ENCODE peak calls at places on chromosomes 12 and 14, in ten cellular contexts. O, S, B, M, J, X, I, G, Y and C are unnamed samples.

GRCh38 chr14:100297320-100298300 is 8.6 kb downstream of the SLC25A29 start:
- DNase-seq in X (peak), O (peak), S (peak), M (no peak), G (no peak), B (no peak), Y (peak), I (no peak), J (no peak), C (peak)

GRCh38 chr12:131043401-131043871 is 89.7 kb downstream of the ADGRD1 start:
- DNase-seq in I (no peak), S (no peak), X (no peak), J (no peak), G (no peak), M (no peak), B (no peak), Y (no peak), O (no peak), C (peak)

GRCh38 chr12:109140560-109140959 is 24.2 kb downstream of the ACACB start:
- DNase-seq in J (no peak), X (no peak), I (no peak), S (no peak), G (no peak), M (no peak), Y (no peak), B (no peak), O (no peak), C (no peak)

GRCh38 chr12:41932470-41932991 is 212.1 kb downstream of the GXYLT1 start:
- DNase-seq in Y (peak), G (peak), M (peak), O (peak), J (no peak), X (peak), S (peak), B (no peak), I (no peak), C (peak)

GRCh38 chr12:2664721-2665577 is 129.8 kb upstream of the FKBP4 start:
- DNase-seq in Y (no peak), G (no peak), S (no peak), J (no peak), X (peak), O (no peak), M (no peak), B (no peak), I (no peak), C (no peak)

GRCh38 chr12:113154351-113154973 is 4.9 kb downstream of the CFAP73 start:
- DNase-seq in X (no peak), J (no peak), S (no peak), B (no peak), Y (peak), M (peak), O (no peak), G (peak), I (no peak), C (no peak)

GRCh38 chr12:94795520-94795919 is 145.2 kb upstream of the TMCC3 start:
- DNase-seq in M (peak), G (no peak), X (no peak), O (no peak), Y (peak), J (no peak), S (no peak), B (no peak), I (peak), C (no peak)

GRCh38 chr12:45214739-45215418 is 1.0 kb upstream of the ANO6 start:
- DNase-seq in I (no peak), M (no peak), J (no peak), O (no peak), Y (peak), B (no peak), X (no peak), G (no peak), S (no peak), C (no peak)

GRCh38 chr12:52346596-52346995 is 20.7 kb downstream of the KRT85 start:
- DNase-seq in G (no peak), M (no peak), X (no peak), Y (no peak), B (no peak), I (no peak), J (no peak), S (peak), O (no peak), C (no peak)

GRCh38 chr12:30719060-30719459 is 23.4 kb upstream of the IPO8 start:
- DNase-seq in I (peak), O (no peak), G (no peak), Y (peak), X (no peak), J (no peak), M (no peak), B (no peak), S (no peak), C (no peak)
- H3K27ac ChIP-seq in I (no peak), O (no peak), G (no peak), Y (peak), X (no peak), J (no peak), M (no peak), B (no peak), S (no peak), C (no peak)

DNA sequence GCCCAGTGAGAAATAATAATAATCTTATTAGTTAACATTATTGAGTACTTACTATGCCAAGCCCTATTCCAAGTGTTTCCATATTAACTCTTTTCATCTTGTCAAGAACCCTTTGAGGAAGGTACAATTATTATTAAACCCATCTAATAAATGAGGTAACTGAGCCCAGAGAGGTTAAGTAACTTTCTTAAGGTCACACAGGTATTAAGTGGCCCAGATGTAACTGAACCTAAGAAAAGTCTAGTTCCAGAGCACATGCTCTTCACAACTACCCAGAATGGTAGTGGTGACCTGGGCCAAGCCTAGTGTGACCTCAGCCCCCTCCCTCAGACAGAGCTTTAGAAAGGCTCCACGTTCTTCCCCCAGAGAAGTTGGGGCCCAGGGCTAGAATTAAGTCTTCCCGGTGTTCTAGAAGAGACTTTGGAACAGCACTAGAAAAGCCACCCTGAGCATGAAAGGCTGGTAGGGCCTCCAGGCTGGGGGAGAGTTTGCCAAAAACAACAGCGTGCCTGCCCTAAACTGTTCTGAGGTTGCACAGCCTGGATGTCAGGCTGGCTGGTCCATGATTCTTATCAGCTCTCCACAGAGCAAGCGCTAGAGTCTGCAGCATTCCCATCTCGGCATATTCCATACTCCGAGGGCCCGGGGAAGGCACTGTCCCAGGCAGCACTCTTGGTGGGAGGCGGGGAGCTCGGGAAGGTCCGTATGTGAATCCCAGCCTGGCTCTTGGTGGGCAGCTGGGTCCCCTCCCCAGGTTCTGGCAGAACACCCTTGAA is 41.3 kb upstream of the CTDSP2 start:
- DNase-seq in B (no peak), I (peak), O (no peak), M (peak), G (peak), X (peak), J (no peak), S (no peak), Y (peak), C (no peak)
- H3K27ac ChIP-seq in B (no peak), I (peak), O (peak), M (no peak), G (no peak), X (peak), J (no peak), S (peak), Y (peak), C (peak)

DNA sequence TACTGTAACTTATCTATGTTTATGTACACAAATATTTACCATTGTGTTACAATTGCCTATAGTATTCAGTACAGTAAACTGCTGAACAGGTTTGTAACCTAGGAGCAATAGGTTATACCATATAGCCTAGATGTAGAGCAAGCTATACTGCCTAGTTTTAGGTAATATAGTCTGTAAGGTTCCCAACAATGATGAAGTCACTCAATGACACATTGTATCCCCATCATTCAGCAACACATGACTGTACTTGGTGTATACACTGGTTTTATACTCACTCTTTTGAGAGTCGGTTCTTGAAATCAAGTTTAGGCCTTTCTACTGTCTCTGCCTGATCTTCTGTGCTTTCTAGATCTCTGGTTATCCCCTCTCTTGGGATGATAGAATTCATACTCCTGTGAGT is 5.5 kb downstream of the RNASE1 start:
- DNase-seq in Y (no peak), J (no peak), B (no peak), I (no peak), S (no peak), M (no peak), O (no peak), G (no peak), X (no peak), C (no peak)
- H3K27ac ChIP-seq in Y (no peak), J (no peak), B (no peak), I (no peak), S (peak), M (no peak), O (no peak), G (no peak), X (no peak), C (no peak)

DNA sequence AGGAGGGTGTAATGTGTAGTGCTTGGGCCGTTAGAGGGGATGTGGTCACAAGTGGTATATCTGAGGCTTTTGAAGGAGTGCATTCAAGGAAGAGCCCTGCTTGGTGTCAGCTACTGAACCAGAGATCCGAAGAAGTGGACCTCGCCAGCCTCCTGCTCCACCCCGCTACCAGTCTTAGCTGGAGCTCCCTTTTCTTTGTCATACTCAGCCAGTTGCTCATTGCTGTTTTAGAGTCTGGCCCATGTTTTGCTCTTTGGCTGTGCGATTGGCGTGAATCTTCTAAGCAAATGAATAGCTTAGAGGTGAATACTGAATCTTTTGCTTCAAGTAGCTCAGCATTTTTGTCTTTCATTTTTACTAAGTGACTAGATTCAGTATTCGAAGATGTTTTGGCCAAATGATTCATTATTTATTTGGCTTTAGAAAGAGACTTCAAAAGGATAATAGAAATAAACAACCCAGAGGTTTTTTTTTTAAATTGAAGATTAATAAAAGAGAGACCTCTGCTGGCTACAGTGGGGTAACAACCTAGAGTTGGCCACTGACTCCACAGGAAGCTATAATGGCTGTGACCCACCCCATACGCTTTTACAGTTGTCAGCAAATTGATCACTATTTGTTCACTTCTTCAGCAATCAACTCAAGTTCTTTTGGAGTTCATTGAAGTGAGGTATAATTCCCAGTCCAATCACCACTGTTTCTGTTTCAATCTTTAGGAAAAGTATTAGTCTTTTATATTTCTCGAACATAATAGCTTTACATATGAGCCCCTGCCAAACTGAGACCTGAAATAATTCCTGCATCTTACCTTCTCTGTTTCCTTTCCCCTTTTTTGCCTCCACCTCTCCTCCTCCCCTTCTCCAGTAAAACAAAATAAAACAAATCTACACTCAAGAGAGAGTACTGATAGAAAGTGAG is 19.9 kb downstream of the CDKN1B start:
- DNase-seq in I (peak), M (peak), O (no peak), B (peak), X (peak), Y (peak), J (no peak), S (no peak), G (peak), C (no peak)
- H3K27ac ChIP-seq in I (no peak), M (peak), O (no peak), B (peak), X (peak), Y (peak), J (no peak), S (peak), G (peak), C (peak)

DNA sequence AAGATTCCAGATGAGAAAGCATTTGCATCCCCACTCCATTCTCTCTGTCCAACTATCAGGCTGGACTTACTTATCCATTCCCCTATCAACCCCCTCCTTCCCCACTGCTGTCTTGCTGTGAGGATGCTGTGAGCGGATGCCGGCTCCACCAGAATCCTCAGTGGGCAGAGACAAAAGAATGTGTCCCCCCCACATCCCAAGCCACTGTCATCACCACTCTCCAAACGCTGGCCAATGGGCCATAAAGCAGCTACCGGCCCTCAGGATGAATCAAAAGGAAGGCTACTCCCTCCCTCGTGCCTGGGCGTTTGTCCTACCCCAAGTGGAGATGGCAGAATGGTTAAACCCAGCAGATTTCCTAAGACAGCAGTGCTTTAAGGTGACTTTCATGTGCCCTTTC is 172.9 kb upstream of the NTF3 start:
- DNase-seq in J (no peak), Y (no peak), O (no peak), M (no peak), I (no peak), B (no peak), G (no peak), S (no peak), X (no peak), C (no peak)
- H3K27ac ChIP-seq in J (no peak), Y (no peak), O (no peak), M (no peak), I (no peak), B (no peak), G (no peak), S (no peak), X (no peak), C (no peak)